ENCODE peak calls at places on chromosomes 4 and X, in seven cellular contexts. O is sigmoid colon, L is heart left ventricle, U is H1, J is uterus, X is body of pancreas, W is IMR-90. S is an unnamed sample. For H3K4me1, the result is how much of the 10 kb centered on the place peaks cover.

GRCh38 chr4:142743071-142743825 is 102.9 kb downstream of the INPP4B start:
- DNase-seq in L (no peak), W (peak), X (no peak), O (no peak), J (no peak), U (no peak), S (no peak)

GRCh38 chrX:48966796-48967579 is 4.7 kb downstream of the KCND1 start:
- DNase-seq in W (peak), L (no peak), X (no peak), J (no peak), U (no peak), O (no peak), S (no peak)

GRCh38 chr4:164215113-164215741 is 538.7 kb upstream of the SMIM31 start:
- DNase-seq in J (no peak), X (no peak), L (no peak), U (no peak), W (no peak), O (no peak), S (no peak)

GRCh38 chr4:80492761-80493160 is 157.2 kb downstream of the CFAP299 start:
- DNase-seq in J (no peak), W (no peak), O (no peak), X (no peak), L (no peak), U (no peak), S (no peak)

GRCh38 chr4:126213996-126214395 is 899.2 kb downstream of the FAT4 start:
- DNase-seq in U (no peak), W (no peak), X (no peak), O (no peak), L (no peak), J (no peak), S (no peak)

GRCh38 chrX:129762448-129762847 is 17.3 kb upstream of the SASH3 start:
- DNase-seq in L (no peak), J (no peak), U (no peak), W (no peak), X (no peak), O (no peak), S (no peak)

GRCh38 chr4:15938182-15938581 is 358 bp downstream of the FGFBP1 start:
- DNase-seq in X (peak), U (peak), L (no peak), W (no peak), O (no peak), J (no peak), S (no peak)

GRCh38 chr4:145216532-145216931 is 36.1 kb upstream of the OTUD4 start:
- DNase-seq in L (no peak), O (no peak), J (no peak), U (no peak), X (no peak), W (peak), S (no peak)

GRCh38 chrX:153471663-153472280 is 1.4 kb upstream of the HAUS7 start:
- DNase-seq in O (no peak), U (no peak), X (no peak), L (no peak), J (no peak), W (peak), S (no peak)

GRCh38 chrX:123835661-123836371 is 24.0 kb upstream of the XIAP start:
- DNase-seq in L (no peak), U (no peak), J (no peak), X (no peak), W (peak), O (no peak), S (no peak)

GRCh38 chrX:11446331-11446730 is 153.1 kb downstream of the AMELX start:
- DNase-seq in W (peak), U (no peak), X (no peak), L (no peak), J (no peak), O (no peak), S (no peak)

GRCh38 chr4:183936574-183937335 is 31.6 kb downstream of the STOX2 start:
- DNase-seq in U (no peak), L (no peak), J (no peak), W (peak), O (no peak), X (no peak), S (no peak)

GRCh38 chr4:8525383-8526120 is 54.6 kb upstream of the GPR78 start:
- DNase-seq in W (peak), J (no peak), X (no peak), O (peak), L (no peak), U (no peak), S (no peak)

GRCh38 chr4:56245547-56246229 is 141.6 kb downstream of the AASDH start:
- DNase-seq in L (no peak), U (no peak), W (no peak), X (no peak), J (no peak), O (no peak), S (no peak)

GRCh38 chr4:107519057-107519456 is 201.0 kb downstream of the PAPSS1 start:
- DNase-seq in J (no peak), L (no peak), O (no peak), U (no peak), X (peak), W (peak), S (no peak)

GRCh38 chr4:145619639-145619996 is 433 bp downstream of the MMAA start:
- DNase-seq in J (peak), O (peak), U (no peak), X (peak), L (peak), W (peak), S (no peak)

GRCh38 chrX:69018416-69019072 is 146.7 kb downstream of the PJA1 start:
- DNase-seq in J (no peak), O (no peak), W (no peak), X (no peak), U (no peak), L (no peak), S (no peak)

GRCh38 chr4:68038272-68038671 is 75.0 kb upstream of the TMPRSS11A start:
- DNase-seq in O (no peak), L (no peak), W (no peak), J (no peak), U (no peak), X (no peak), S (no peak)

GRCh38 chrX:39725928-39726619 is 371.7 kb downstream of the BCOR start:
- DNase-seq in U (no peak), W (peak), X (no peak), J (peak), O (peak), L (no peak), S (no peak)

GRCh38 chr4:177182156-177182555 is 127.5 kb upstream of the NEIL3 start:
- DNase-seq in J (no peak), L (no peak), W (peak), X (no peak), O (no peak), U (no peak), S (no peak)

GRCh38 chrX:134019567-134020206 is 34.3 kb upstream of the GPC3 start:
- DNase-seq in L (no peak), U (no peak), O (no peak), X (no peak), J (no peak), W (no peak), S (no peak)

GRCh38 chr4:138632856-138633255 is 382.7 kb upstream of the NOCT start:
- DNase-seq in X (no peak), O (no peak), J (no peak), L (no peak), W (no peak), U (no peak), S (no peak)

GRCh38 chr4:54879576-54879975 is 221.8 kb downstream of the KIT start:
- DNase-seq in O (no peak), W (peak), X (no peak), J (no peak), L (no peak), U (no peak), S (no peak)

GRCh38 chrX:47151428-47151827 is 6.4 kb downstream of the RBM10 start:
- DNase-seq in W (no peak), L (no peak), O (no peak), X (no peak), U (no peak), J (no peak), S (no peak)

GRCh38 chrX:13153796-13154195 is 109.4 kb upstream of the FAM9C start:
- DNase-seq in W (peak), J (no peak), L (no peak), U (no peak), O (no peak), X (no peak), S (no peak)

GRCh38 chr4:71255966-71256365 is 82.9 kb upstream of the SLC4A4 start:
- DNase-seq in X (no peak), U (no peak), L (no peak), O (no peak), J (no peak), W (no peak), S (no peak)

GRCh38 chr4:119206178-119206577 is 6.3 kb upstream of the USP53 start:
- DNase-seq in O (no peak), W (no peak), X (no peak), J (no peak), L (no peak), U (no peak), S (no peak)

GRCh38 chr4:108045687-108046024 is 56.0 kb downstream of the HADH start:
- DNase-seq in X (peak), U (no peak), L (peak), O (no peak), W (no peak), J (no peak), S (no peak)

GRCh38 chrX:51922561-51922960 is 29.1 kb downstream of the MAGED1 start:
- DNase-seq in J (no peak), L (no peak), W (no peak), U (no peak), X (no peak), O (no peak), S (no peak)

GRCh38 chrX:154310991-154311541 is 15.5 kb downstream of the TKTL1 start:
- DNase-seq in O (no peak), U (no peak), L (peak), X (no peak), J (no peak), W (peak), S (no peak)

GRCh38 chrX:13898603-13899002 is 81.7 kb upstream of the GPM6B start:
- DNase-seq in U (no peak), W (peak), L (no peak), X (no peak), J (no peak), O (no peak), S (no peak)

GRCh38 chrX:141902366-141902765 is 1.3 kb upstream of the MAGEC1 start:
- DNase-seq in X (no peak), L (no peak), U (no peak), J (no peak), O (no peak), W (no peak), S (no peak)

GRCh38 chr4:7698586-7698985 is 241.1 kb downstream of the AFAP1 start:
- DNase-seq in L (no peak), W (peak), X (no peak), U (no peak), J (no peak), O (no peak), S (no peak)

GRCh38 chrX:349196-349595 is 30.6 kb upstream of the GTPBP6 start:
- DNase-seq in J (no peak), W (no peak), U (no peak), L (peak), O (peak), X (no peak), S (no peak)

GRCh38 chr4:20391224-20391623 is 139.5 kb downstream of the SLIT2 start:
- DNase-seq in O (no peak), W (peak), U (no peak), X (no peak), L (no peak), J (no peak), S (no peak)

GRCh38 chrX:56232221-56233082 is at the start of gene KLF8:
- DNase-seq in U (peak), O (peak), J (peak), L (peak), X (peak), W (no peak), S (no peak)

GRCh38 chr4:185481390-185481789 is 9.9 kb upstream of the CCDC110 start:
- DNase-seq in W (no peak), O (no peak), J (no peak), L (no peak), U (no peak), X (no peak), S (no peak)

GRCh38 chr4:185480016-185480732 is 8.6 kb upstream of the CCDC110 start:
- DNase-seq in J (no peak), X (no peak), L (no peak), U (no peak), O (no peak), W (no peak), S (no peak)

GRCh38 chr4:185479507-185479971 is 8.0 kb upstream of the CCDC110 start:
- DNase-seq in J (no peak), O (no peak), X (no peak), L (no peak), U (no peak), W (no peak), S (no peak)
- H3K4me1 ChIP-seq in J (under half), O (under half), X (under half), L (under half), U (under half), W (under half), S (under half)

GRCh38 chr4:85376285-85376684 is 98.7 kb upstream of the ARHGAP24 start:
- DNase-seq in J (no peak), U (no peak), X (no peak), O (no peak), W (no peak), L (no peak), S (no peak)
- TF ChIP-seq POLR2A in J (no peak), U (no peak), X (no peak), O (no peak), W (no peak), L (no peak), S (no peak)

GRCh38 chr4:93407493-93408275 is 420.9 kb upstream of the ATOH1 start:
- DNase-seq in U (no peak), O (no peak), W (no peak), X (no peak), L (no peak), J (no peak), S (no peak)
- H3K4me3 ChIP-seq in U (no peak), O (no peak), W (no peak), X (no peak), L (no peak), J (no peak), S (no peak)

DNA sequence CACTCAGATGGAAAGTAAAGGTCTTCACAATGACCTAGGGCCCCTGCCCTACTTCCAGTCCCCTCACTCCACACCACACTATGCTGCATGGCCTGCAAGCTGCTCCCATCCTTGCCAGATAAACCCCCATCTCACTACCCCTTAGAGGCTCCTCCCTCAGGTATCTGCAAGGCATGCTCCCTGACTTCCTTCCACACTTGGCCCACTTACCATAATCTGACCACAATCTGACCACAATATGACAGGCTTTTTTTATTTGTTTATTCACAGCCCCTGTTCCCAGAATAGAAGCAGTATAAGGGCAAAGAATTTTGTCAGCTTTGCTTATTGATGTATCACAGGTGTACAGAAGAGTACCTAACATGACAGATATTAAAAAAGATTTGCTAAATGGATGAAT is 124.7 kb downstream of the CAMK2D start:
- DNase-seq in W (peak), O (no peak), J (no peak), X (no peak), U (no peak), L (no peak), S (no peak)
- H3K4me1 ChIP-seq in W (under half), O (under half), J (under half), X (half or more), U (under half), L (half or more), S (under half)

DNA sequence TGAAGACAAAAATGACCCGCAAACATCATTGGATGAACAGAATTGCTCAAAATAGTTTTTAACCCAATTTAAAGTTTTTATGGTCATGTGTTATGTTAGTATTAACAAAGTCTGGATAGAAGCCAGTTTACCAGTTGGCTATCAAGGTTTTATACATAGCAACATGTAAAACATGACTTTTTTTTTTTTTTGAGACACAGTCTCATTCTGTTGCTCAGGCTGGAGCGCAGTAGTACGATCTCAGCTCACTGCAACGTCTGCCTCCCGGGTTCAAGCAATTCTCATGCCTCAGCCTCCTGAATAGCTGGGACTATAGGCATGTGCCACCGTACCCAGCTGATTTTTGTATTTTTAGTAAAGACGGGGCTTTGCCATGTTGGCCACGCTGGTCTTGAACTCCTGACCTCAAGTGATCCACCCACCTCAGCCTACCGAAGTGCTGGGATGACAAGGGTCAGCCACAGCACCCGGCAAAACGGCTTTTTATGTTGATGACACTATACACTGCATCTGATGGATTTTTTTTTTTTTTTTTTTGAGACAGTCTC is 3.4 kb downstream of the SAT1 start:
- DNase-seq in L (no peak), J (no peak), O (no peak), X (peak), W (no peak), U (no peak), S (no peak)
- TF ChIP-seq POLR2A in L (no peak), J (no peak), O (no peak), X (no peak), W (peak), U (no peak), S (no peak)